ENCODE peak calls at places on chromosome 19, in six cellular contexts. P is mesenchymal stem cell, Z is IMR-90, B is H9, E is neuronal stem cell, I is H1. M is an unnamed sample.

GRCh38 chr19:40191836-40192646 is 815 bp downstream of the MAP3K10 start:
- DNase-seq in P (peak; percentile 30), Z (peak; percentile 19), B (peak; percentile 77), E (peak; percentile 61), I (no peak), M (peak; percentile 77)

GRCh38 chr19:7852851-7853759 is 21.1 kb downstream of the PRR36 start:
- DNase-seq in P (peak; percentile 60), Z (peak; percentile 41), B (peak; percentile 96), E (peak; percentile 72), I (no peak), M (peak; percentile 88)

GRCh38 chr19:12838893-12839656 is 760 bp downstream of the MAST1 start:
- DNase-seq in P (no peak), Z (no peak), B (no peak), E (no peak), I (no peak), M (no peak)

GRCh38 chr19:42176990-42177685 is 40.3 kb downstream of the DEDD2 start:
- DNase-seq in P (peak; percentile 83), Z (peak; percentile 76), B (peak; percentile 79), E (peak; percentile 83), I (no peak), M (peak; percentile 88)

GRCh38 chr19:10543420-10544241 is at the start of gene ATG4D:
- DNase-seq in P (peak; percentile 71), Z (peak; percentile 47), B (peak; percentile 90), E (peak; percentile 81), I (peak; percentile 82), M (peak; percentile 81)

GRCh38 chr19:29260477-29261317 is 47.7 kb upstream of the UQCRFS1 start:
- DNase-seq in P (no peak), Z (peak; percentile 4), B (peak; percentile 69), E (peak; percentile 32), I (no peak), M (peak; percentile 69)

GRCh38 chr19:34298891-34299510 is 44.6 kb downstream of the GARRE1 start:
- DNase-seq in P (no peak), Z (no peak), B (no peak), E (no peak), I (no peak), M (no peak)

GRCh38 chr19:39870171-39870971 is 24.2 kb upstream of the FBL start:
- DNase-seq in P (no peak), Z (no peak), B (peak; percentile 86), E (no peak), I (no peak), M (peak; percentile 40)

GRCh38 chr19:30593358-30593757 is 221.2 kb downstream of the ZNF536 start:
- DNase-seq in P (no peak), Z (no peak), B (no peak), E (no peak), I (no peak), M (no peak)

GRCh38 chr19:35349614-35350521 is 2.2 kb downstream of the FFAR1 start:
- DNase-seq in P (no peak), Z (no peak), B (peak; percentile 20), E (no peak), I (no peak), M (no peak)

GRCh38 chr19:49342291-49342721 is 7.1 kb downstream of the CD37 start:
- DNase-seq in P (no peak), Z (no peak), B (no peak), E (no peak), I (no peak), M (no peak)

GRCh38 chr19:29679598-29680210 is 14.4 kb downstream of the PLEKHF1 start:
- DNase-seq in P (no peak), Z (no peak), B (no peak), E (no peak), I (no peak), M (no peak)

GRCh38 chr19:47637550-47637949 is 28.6 kb downstream of the BICRA start:
- DNase-seq in P (peak; percentile 87), Z (no peak), B (no peak), E (no peak), I (no peak), M (no peak)

GRCh38 chr19:19745496-19746285 is 12.8 kb upstream of the ZNF14 start:
- DNase-seq in P (no peak), Z (no peak), B (no peak), E (no peak), I (no peak), M (no peak)

GRCh38 chr19:13103961-13104847 is 1.5 kb upstream of the LYL1 start:
- DNase-seq in P (no peak), Z (no peak), B (peak; percentile 69), E (no peak), I (no peak), M (peak; percentile 33)

GRCh38 chr19:40005670-40006272 is 8.9 kb downstream of the ZNF546 start:
- DNase-seq in P (no peak), Z (no peak), B (no peak), E (no peak), I (no peak), M (no peak)

GRCh38 chr19:13082192-13083007 is 20.3 kb downstream of the LYL1 start:
- DNase-seq in P (peak; percentile 82), Z (peak; percentile 62), B (peak; percentile 71), E (no peak), I (no peak), M (peak; percentile 89)

GRCh38 chr19:4067396-4068057 is 828 bp upstream of the ZBTB7A start:
- DNase-seq in P (no peak), Z (no peak), B (peak; percentile 31), E (no peak), I (no peak), M (no peak)

GRCh38 chr19:35793381-35794165 is 18.2 kb downstream of the ARHGAP33 start:
- DNase-seq in P (peak; percentile 8), Z (no peak), B (no peak), E (no peak), I (no peak), M (no peak)

GRCh38 chr19:45571457-45572220 is 13.0 kb downstream of the OPA3 start:
- DNase-seq in P (no peak), Z (no peak), B (no peak), E (no peak), I (no peak), M (no peak)

GRCh38 chr19:45576682-45577081 is 7.9 kb downstream of the OPA3 start:
- DNase-seq in P (no peak), Z (no peak), B (no peak), E (no peak), I (no peak), M (no peak)

GRCh38 chr19:45577111-45577905 is 7.3 kb downstream of the OPA3 start:
- DNase-seq in P (peak; percentile 93), Z (peak; percentile 95), B (no peak), E (no peak), I (no peak), M (peak; percentile 45)

GRCh38 chr19:45575216-45575615 is 9.4 kb downstream of the OPA3 start:
- DNase-seq in P (peak; percentile 34), Z (no peak), B (no peak), E (no peak), I (no peak), M (no peak)

DNA sequence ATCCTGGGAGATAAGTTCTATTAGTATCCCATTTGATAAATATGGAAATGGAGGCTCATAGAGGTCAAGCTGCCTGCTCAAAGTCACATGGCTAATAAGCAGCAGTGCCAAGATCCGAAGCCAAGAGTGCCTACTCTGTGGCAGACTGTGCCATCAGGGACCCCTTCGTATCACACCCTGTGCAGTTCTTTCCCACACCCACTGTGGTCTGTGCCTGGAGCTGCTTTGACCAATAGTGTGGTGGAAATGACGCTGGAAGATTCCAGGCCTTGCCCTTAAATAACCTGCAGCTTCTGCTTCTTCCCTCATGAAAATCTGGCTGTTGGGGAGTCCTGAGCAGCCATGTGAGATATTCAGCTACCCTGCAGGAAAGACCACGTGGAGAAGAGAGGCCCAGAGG is 10.1 kb downstream of the OPA3 start:
- DNase-seq in P (no peak), Z (no peak), B (no peak), E (no peak), I (no peak), M (no peak)
- H3K23ac ChIP-seq in P (no peak overlapping the region), Z (no peak overlapping the region), B (no peak overlapping the region), E (no peak overlapping the region), I (no peak overlapping the region), M (no peak overlapping the region)

GRCh38 chr19:15448014-15448777 is 1.6 kb downstream of the WIZ start:
- DNase-seq in P (no peak), Z (no peak), B (no peak), E (no peak), I (no peak), M (no peak)

GRCh38 chr19:15447057-15447456 is 2.7 kb downstream of the WIZ start:
- DNase-seq in P (no peak), Z (no peak), B (no peak), E (no peak), I (no peak), M (no peak)

GRCh38 chr19:15449620-15450527 is at the start of gene WIZ:
- DNase-seq in P (peak; percentile 63), Z (peak; percentile 55), B (peak; percentile 75), E (peak; percentile 62), I (no peak), M (peak; percentile 73)

GRCh38 chr19:15450528-15450890 is 753 bp upstream of the WIZ start:
- DNase-seq in P (no peak), Z (no peak), B (no peak), E (no peak), I (no peak), M (no peak)

DNA sequence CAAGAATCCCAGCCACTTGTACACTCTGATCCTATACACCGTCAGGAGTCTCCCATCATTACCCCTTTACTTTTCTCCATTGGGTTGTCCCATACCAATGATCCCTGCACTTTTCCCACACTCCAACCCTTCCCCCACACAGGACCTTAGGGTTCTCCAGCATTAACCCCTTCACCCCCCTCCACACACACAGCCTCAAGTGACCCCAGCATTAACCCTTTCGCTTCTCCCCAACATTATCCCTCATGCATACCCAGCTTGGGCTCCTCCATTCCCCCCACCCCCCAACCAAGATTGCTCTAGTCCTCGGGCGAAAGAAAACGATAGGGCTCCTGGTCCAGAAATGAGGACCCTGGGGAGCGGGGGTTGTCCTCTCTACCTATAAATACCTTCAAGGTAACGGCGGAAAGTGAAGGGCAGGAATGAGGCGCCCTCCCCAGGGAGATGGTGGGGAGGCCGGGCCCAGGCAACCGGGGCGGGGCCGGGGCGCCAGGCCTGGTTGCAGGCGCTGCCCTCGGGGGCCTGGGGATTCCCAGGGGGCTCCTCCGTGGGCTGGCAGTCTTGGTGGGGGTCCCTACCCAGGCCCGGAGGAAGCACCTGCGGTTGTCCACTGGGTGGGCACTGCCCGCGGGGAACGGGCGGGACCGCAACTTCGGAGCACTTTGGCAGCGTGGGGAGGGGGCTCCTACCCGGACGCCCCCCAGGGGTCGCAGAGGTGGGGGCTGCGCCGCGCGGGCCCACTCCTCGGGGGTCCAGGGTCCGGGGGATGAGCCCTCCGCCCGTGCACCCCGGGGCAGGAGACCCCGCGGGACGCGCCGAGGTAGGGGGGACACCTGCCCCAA is 757 bp downstream of the WIZ start:
- DNase-seq in P (peak; percentile 34), Z (no peak), B (no peak), E (no peak), I (no peak), M (no peak)
- H2AK5ac ChIP-seq in P (no peak overlapping the region), Z (peak overlapping the region; percentile 49), B (no peak overlapping the region), E (no peak overlapping the region), I (peak overlapping the region; percentile 39), M (no peak overlapping the region)

DNA sequence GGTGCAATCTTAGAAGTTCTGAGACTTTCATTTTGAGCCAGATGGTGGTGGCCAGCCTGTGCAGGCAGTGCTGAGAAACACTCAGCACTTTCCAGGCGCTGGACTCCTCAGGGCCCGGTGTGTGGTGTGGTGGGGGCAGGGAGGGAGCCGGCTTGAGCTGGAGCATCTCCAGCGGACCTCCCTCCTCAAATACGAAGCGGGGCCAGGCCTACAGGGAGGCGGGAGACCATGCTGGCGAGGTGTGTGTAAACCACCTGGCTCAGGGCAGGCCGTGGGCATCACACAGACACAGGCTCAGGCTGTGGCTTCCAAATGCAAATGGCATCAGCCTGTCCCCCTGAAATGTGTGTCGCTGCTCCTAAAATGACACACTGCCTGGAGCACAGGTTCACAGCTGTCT is 33.3 kb upstream of the RANBP3 start:
- DNase-seq in P (no peak), Z (no peak), B (no peak), E (no peak), I (no peak), M (no peak)
- H2BK15ac ChIP-seq in P (no peak overlapping the region), Z (no peak overlapping the region), B (no peak overlapping the region), E (no peak overlapping the region), I (no peak overlapping the region), M (no peak overlapping the region)

GRCh38 chr19:16946951-16947940 is 58.4 kb downstream of the F2RL3 start:
- DNase-seq in P (no peak), Z (no peak), B (no peak), E (no peak), I (no peak), M (no peak)
- H3K23ac ChIP-seq in P (no peak overlapping the region), Z (no peak overlapping the region), B (no peak overlapping the region), E (peak overlapping the region; percentile 22), I (no peak overlapping the region), M (no peak overlapping the region)